ENCODE peak calls at places on chromosome 7, in ten cellular contexts. M is stomach; J is astrocyte; R is lung; Z is Peyer's patch; E is CD8-positive, alpha-beta T cell; B is PC-3; P is epithelial cell of esophagus; G is astrocyte of the spinal cord; S is RWPE2. D is an unnamed sample.

GRCh38 chr7:76364198-76364584 is 5.4 kb upstream of the YWHAG start:
- DNase-seq in M (no peak), J (peak), R (no peak), Z (no peak), E (no peak), B (peak), P (peak), G (peak), S (peak), D (peak)

GRCh38 chr7:157522954-157523353 is 186.2 kb downstream of the DNAJB6 start:
- DNase-seq in M (peak), J (no peak), R (no peak), Z (peak), E (no peak), B (no peak), P (no peak), G (no peak), S (peak), D (no peak)

GRCh38 chr7:130951303-130951975 is 217.4 kb upstream of the KLF14 start:
- DNase-seq in M (no peak), J (no peak), R (no peak), Z (no peak), E (no peak), B (no peak), P (no peak), G (no peak), S (no peak), D (no peak)

GRCh38 chr7:20330797-20331230 is at the start of gene ITGB8:
- DNase-seq in M (peak), J (peak), R (peak), Z (peak), E (no peak), B (peak), P (peak), G (no peak), S (peak), D (no peak)

GRCh38 chr7:95113590-95113989 is 206.2 kb downstream of the PPP1R9A start:
- DNase-seq in M (no peak), J (no peak), R (no peak), Z (no peak), E (no peak), B (no peak), P (no peak), G (no peak), S (no peak), D (no peak)

GRCh38 chr7:148242271-148242801 is 348.2 kb upstream of the C7orf33 start:
- DNase-seq in M (peak), J (peak), R (peak), Z (peak), E (no peak), B (peak), P (peak), G (peak), S (no peak), D (peak)

GRCh38 chr7:70455925-70456324 is 676.0 kb upstream of the GALNT17 start:
- DNase-seq in M (no peak), J (no peak), R (no peak), Z (no peak), E (no peak), B (no peak), P (no peak), G (no peak), S (no peak), D (no peak)

GRCh38 chr7:140364819-140365218 is 33.5 kb downstream of the SLC37A3 start:
- DNase-seq in M (no peak), J (no peak), R (no peak), Z (no peak), E (no peak), B (no peak), P (peak), G (no peak), S (no peak), D (no peak)

GRCh38 chr7:37510043-37510634 is 61.5 kb upstream of the ELMO1 start:
- DNase-seq in M (no peak), J (no peak), R (no peak), Z (no peak), E (no peak), B (peak), P (peak), G (no peak), S (no peak), D (no peak)

GRCh38 chr7:99839560-99840011 is 11.8 kb downstream of the CYP3A43 start:
- DNase-seq in M (peak), J (no peak), R (no peak), Z (peak), E (no peak), B (peak), P (peak), G (no peak), S (no peak), D (no peak)

DNA sequence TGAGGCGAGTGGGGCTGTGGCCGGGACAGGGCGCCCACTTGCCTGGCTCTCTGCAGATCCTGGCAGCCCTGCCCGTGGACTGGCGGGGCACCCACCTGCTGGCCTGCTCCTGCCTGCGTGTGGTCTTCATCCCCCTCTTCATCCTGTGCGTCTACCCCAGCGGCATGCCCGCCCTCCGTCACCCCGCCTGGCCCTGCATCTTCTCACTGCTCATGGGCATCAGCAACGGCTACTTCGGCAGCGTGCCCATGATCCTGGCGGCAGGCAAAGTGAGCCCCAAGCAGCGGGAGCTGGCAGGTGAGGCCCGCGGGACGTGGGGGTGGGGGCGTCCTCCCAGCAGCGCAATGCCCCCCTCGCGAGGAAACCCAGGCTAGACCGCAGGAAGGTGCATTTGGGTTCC is 17.6 kb downstream of the SLC29A4 start:
- DNase-seq in M (no peak), J (no peak), R (no peak), Z (no peak), E (no peak), B (no peak), P (no peak), G (no peak), S (no peak), D (no peak)
- H3K4me3 ChIP-seq in M (no peak), J (no peak), R (no peak), Z (no peak), E (no peak), B (no peak), P (no peak), G (no peak), S (no peak), D (no peak)

GRCh38 chr7:953547-954327 is 743 bp downstream of the ADAP1 start:
- DNase-seq in M (peak), J (peak), R (peak), Z (peak), E (no peak), B (peak), P (peak), G (no peak), S (peak), D (no peak)

GRCh38 chr7:956031-956430 is 1.6 kb upstream of the ADAP1 start:
- DNase-seq in M (no peak), J (no peak), R (no peak), Z (no peak), E (no peak), B (no peak), P (no peak), G (no peak), S (peak), D (no peak)

GRCh38 chr7:951881-952547 is 2.5 kb downstream of the ADAP1 start:
- DNase-seq in M (no peak), J (no peak), R (no peak), Z (no peak), E (no peak), B (no peak), P (no peak), G (no peak), S (peak), D (no peak)

GRCh38 chr7:952548-953441 is 1.7 kb downstream of the ADAP1 start:
- DNase-seq in M (no peak), J (no peak), R (no peak), Z (no peak), E (no peak), B (no peak), P (no peak), G (no peak), S (peak), D (no peak)

GRCh38 chr7:954330-955238 is at the start of gene ADAP1:
- DNase-seq in M (peak), J (peak), R (no peak), Z (peak), E (no peak), B (peak), P (peak), G (no peak), S (peak), D (no peak)
- TF ChIP-seq CTCF in M (no peak), J (no peak), R (peak), Z (peak), E (no peak), B (no peak), P (peak), G (no peak), S (peak), D (no peak)

DNA sequence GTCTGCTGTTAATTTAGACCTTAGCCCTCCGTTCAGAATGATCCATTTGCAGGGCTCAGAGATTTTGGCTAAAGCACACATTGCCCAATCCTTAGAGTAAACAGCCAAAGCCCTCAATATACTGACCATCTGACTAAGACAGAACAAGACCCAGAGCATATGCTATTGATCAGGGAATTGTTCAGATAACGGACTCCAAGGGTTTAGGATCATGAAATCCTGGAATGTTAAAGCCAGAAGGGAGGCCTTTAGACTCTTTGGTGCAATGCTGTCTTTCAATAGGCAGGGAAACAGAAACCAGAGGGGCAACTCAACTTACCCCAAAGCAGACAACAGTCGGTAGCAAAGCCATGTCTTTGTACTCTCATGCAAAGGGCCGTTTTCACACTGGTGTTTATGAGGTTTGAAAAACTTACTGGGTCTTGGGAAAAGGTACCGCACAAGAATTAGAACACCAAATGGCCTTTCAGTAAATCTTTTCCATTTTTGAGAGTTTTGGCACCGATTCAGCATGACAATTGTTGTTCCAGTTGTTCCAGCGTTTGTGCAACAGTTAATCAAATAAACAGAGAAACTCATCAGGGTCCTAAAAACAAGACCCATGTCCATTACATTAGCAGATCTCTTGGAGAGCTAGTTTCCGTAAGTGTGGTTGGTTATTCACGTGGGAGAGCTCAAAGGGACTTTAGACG is 94.2 kb upstream of the AGBL3 start:
- DNase-seq in M (no peak), J (no peak), R (no peak), Z (no peak), E (no peak), B (no peak), P (no peak), G (peak), S (no peak), D (peak)
- H3K4me3 ChIP-seq in M (peak), J (peak), R (no peak), Z (peak), E (no peak), B (peak), P (peak), G (peak), S (peak), D (peak)

DNA sequence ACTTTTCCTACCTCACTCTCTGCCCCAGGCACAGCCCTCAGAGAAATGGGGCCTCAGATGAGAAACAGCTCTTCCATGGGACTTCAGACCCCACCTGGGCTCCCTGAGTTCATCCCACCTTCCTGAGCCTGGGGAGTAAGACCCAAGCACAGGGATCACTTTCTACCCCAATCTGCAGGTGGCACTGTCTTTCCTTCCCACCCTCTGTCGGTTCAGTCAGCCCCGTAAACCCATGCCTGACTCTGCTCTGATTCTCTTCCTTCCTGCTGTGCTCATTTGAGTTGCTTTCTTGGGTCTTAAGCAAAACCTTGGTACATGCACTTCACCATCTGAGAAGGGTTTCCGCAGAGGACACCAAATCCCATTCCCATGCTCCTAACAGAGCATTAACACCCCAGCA is 306.4 kb upstream of the CDC14C start:
- DNase-seq in M (no peak), J (no peak), R (no peak), Z (no peak), E (no peak), B (peak), P (peak), G (no peak), S (no peak), D (no peak)
- TF ChIP-seq CTCF in M (no peak), J (no peak), R (no peak), Z (no peak), E (no peak), B (peak), P (no peak), G (no peak), S (no peak), D (no peak)

DNA sequence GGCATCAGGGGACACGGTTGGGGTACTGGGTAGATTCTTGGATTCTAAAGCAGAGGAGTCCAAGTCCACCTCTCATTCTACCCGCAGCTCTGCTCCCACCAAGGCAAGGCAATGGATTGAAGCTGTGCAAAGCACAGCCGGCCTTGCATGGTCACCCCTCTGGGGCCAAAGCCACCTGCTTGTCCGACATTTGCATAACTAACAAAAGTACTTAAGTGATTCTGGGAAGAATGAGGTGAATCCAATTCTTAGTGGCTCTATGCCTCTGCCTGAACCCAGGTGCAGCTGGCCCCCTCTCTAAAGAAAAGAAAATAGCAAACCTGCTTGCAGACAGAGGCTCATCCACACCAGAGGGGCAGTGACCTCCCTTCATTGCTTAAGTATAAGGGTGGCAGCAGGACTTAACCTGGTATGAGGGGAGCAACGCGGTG is 10.7 kb upstream of the COBL start:
- DNase-seq in M (no peak), J (no peak), R (no peak), Z (no peak), E (no peak), B (no peak), P (no peak), G (no peak), S (no peak), D (no peak)
- H3K4me3 ChIP-seq in M (no peak), J (no peak), R (no peak), Z (no peak), E (no peak), B (no peak), P (no peak), G (no peak), S (no peak), D (no peak)

GRCh38 chr7:128242661-128243060 is 1.6 kb downstream of the LEP start:
- DNase-seq in M (no peak), J (no peak), R (no peak), Z (no peak), E (no peak), B (no peak), P (no peak), G (no peak), S (no peak), D (no peak)
- TF ChIP-seq CTCF in M (no peak), J (no peak), R (no peak), Z (no peak), E (no peak), B (no peak), P (no peak), G (no peak), S (no peak), D (no peak)

GRCh38 chr7:105319578-105319977 is 69.1 kb downstream of the SRPK2 start:
- DNase-seq in M (no peak), J (no peak), R (no peak), Z (no peak), E (no peak), B (no peak), P (no peak), G (no peak), S (no peak), D (no peak)
- H3K4me3 ChIP-seq in M (no peak), J (no peak), R (no peak), Z (no peak), E (no peak), B (peak), P (no peak), G (no peak), S (no peak), D (no peak)

D was measured in foreskin fibroblast.